ENCODE peak calls at places on chromosomes 16 and 17, in four cellular contexts. W, Y, K and R are unnamed samples.

GRCh38 chr16:50967827-50968612 is 183.1 kb downstream of the SALL1 start:
- DNase-seq in K (no peak), W (no peak), Y (no peak), R (no peak)

GRCh38 chr17:81540676-81541027 is 11.5 kb downstream of the FAAP100 start:
- DNase-seq in K (no peak), Y (no peak), W (no peak), R (no peak)

GRCh38 chr16:9225527-9226316 is 134.3 kb downstream of the HAPSTR1 start:
- DNase-seq in Y (no peak), K (no peak), W (peak; percentile 35), R (no peak)

GRCh38 chr17:29766796-29767327 is 144.2 kb upstream of the CORO6 start:
- DNase-seq in Y (no peak), K (no peak), W (no peak), R (no peak)

GRCh38 chr16:30946671-30947532 is 2.0 kb upstream of the ORAI3 start:
- DNase-seq in W (no peak), Y (no peak), K (no peak), R (no peak)

GRCh38 chr17:75383842-75384195 is 21.7 kb downstream of the GRB2 start:
- DNase-seq in K (no peak), W (no peak), Y (no peak), R (no peak)

GRCh38 chr17:32441886-32442285 is 2.4 kb upstream of the PSMD11 start:
- DNase-seq in K (no peak), W (no peak), Y (no peak), R (no peak)

GRCh38 chr17:52111182-52111581 is 47.3 kb downstream of the CA10 start:
- DNase-seq in Y (no peak), W (no peak), K (no peak), R (no peak)

GRCh38 chr17:34081269-34081668 is 173.8 kb upstream of the CCL2 start:
- DNase-seq in K (no peak), W (peak; percentile 24), Y (no peak), R (no peak)

GRCh38 chr17:74981979-74982662 is 5.3 kb upstream of the CDR2L start:
- DNase-seq in W (peak; percentile 76), K (peak; percentile 85), Y (peak; percentile 83), R (peak; percentile 82)